ENCODE peak calls at places on chromosomes 6 and 20, in four cellular contexts. S, Z, J and I are unnamed samples.
A peak's percentile ranks its signal among the peaks of the same experiment; 100 is the strongest.

GRCh38 chr6:81838031-81838430 is 85.5 kb upstream of the TENT5A start:
- DNase-seq in S (no peak), Z (no peak), J (no peak), I (no peak)

GRCh38 chr6:90294989-90295853 is 1.4 kb downstream of the BACH2 start:
- DNase-seq in S (peak; percentile 65), Z (peak; percentile 83), J (peak; percentile 67), I (peak; percentile 57)

GRCh38 chr6:169252805-169253189 is 849 bp downstream of the THBS2 start:
- DNase-seq in S (peak; percentile 41), Z (no peak), J (peak; percentile 67), I (no peak)

GRCh38 chr6:113182370-113183141 is 674.6 kb upstream of the MARCKS start:
- DNase-seq in S (peak; percentile 71), Z (no peak), J (no peak), I (no peak)

GRCh38 chr20:43824699-43825402 is 89.8 kb upstream of the TOX2 start:
- DNase-seq in S (peak; percentile 64), Z (no peak), J (no peak), I (peak; percentile 64)

GRCh38 chr6:31805939-31806469 is 762 bp downstream of the LSM2 start:
- DNase-seq in S (no peak), Z (no peak), J (no peak), I (no peak)

GRCh38 chr6:7827142-7827541 is 83.4 kb downstream of the TXNDC5 start:
- DNase-seq in S (no peak), Z (no peak), J (no peak), I (no peak)

GRCh38 chr6:46655803-46656202 is 3.0 kb downstream of the SLC25A27 start:
- DNase-seq in S (no peak), Z (no peak), J (no peak), I (no peak)

GRCh38 chr6:99031957-99032356 is 84.2 kb upstream of the FBXL4 start:
- DNase-seq in S (no peak), Z (no peak), J (no peak), I (no peak)

GRCh38 chr6:16163066-16163465 is 34.2 kb downstream of the MYLIP start:
- DNase-seq in S (no peak), Z (no peak), J (no peak), I (no peak)

DNA sequence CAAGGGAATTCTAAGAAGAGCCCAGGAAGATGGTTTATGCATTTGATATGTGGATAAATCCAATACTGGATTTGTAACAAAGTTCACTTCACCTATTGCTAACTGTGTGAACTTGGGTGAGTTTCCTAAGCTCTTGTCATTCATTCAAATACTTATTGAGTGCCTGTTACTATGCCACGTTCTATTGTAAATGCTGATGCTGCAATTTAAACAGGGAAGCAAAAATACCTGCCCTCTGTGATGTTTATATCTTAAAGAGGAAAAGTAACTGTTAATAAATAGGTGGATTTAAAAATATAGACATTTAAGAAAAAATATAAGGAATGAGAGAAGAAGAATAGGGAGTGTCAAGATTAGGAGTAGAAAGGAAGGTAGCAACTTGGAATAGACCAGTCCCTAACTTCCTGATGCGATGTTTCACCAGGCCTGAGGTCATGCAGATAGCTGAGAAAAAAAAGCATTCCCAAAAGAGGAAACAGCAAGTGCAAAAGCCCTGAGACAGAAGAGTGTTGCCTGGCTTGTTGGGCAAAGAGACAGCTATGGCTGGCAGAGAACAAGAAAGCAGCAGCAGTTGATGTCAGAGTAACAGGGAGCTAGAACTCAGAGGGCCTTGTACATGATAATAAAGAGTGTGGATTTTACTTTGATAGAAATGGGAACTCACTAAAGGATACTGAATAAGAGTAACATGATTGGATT is 54.3 kb upstream of the TCF21 start:
- DNase-seq in S (no peak), Z (no peak), J (no peak), I (no peak)
- H3K27ac ChIP-seq in S (no peak overlapping the region), Z (no peak overlapping the region), J (no peak overlapping the region), I (no peak overlapping the region)

GRCh38 chr20:50442526-50442925 is 67.7 kb upstream of the PTPN1 start:
- DNase-seq in S (peak; percentile 53), Z (no peak), J (no peak), I (no peak)
- H3K27ac ChIP-seq in S (peak overlapping the region; percentile 97), Z (no peak overlapping the region), J (peak overlapping the region; percentile 26), I (peak overlapping the region; percentile 99)

GRCh38 chr20:51826372-51826771 is 24.1 kb upstream of the SALL4 start:
- DNase-seq in S (no peak), Z (no peak), J (no peak), I (no peak)
- H3K27ac ChIP-seq in S (no peak overlapping the region), Z (no peak overlapping the region), J (no peak overlapping the region), I (no peak overlapping the region)

DNA sequence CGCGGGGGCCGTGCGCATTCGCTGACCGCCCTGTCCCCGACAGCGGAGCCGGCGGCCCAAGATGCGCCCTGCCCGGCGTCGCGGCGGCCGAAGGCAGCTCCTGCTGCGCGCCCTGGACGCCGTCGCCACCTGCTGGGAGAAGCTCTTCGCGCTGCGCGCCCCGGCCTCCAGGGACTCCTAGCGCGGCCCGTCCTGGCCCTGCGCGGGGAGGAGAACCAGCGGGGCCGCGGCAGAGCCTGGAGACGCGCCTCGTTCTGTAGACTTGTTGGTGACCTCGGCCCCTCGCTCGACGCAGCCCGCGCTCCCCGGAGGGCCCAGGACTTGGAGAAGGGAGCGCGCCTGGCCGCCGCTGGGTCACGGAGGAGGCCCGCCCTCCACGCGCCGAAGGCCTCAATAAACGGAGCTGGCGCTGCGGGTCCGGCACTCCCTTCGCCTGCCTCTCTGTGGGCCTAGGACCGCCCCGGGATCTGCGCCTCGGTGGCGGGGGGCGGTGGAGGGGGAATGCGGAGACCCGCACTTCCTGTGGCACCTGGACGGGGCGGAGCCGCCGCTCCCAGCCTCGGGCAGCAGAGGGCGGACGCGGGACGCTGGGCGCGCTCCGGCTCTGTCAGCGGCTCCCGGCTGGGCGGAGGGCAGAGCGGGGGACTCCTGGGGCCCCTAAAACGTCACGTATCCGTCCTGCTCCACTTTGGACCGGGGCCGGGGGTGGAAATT is 2.8 kb downstream of the C20orf204 start:
- DNase-seq in S (peak; percentile 64), Z (peak; percentile 92), J (peak; percentile 76), I (no peak)
- H3K27ac ChIP-seq in S (no peak overlapping the region), Z (peak overlapping the region; percentile 40), J (no peak overlapping the region), I (no peak overlapping the region)